ENCODE peak calls at places on chromosomes 3 and 15, in six cellular contexts. H is kidney, G is D721Med, S is fibroblast of the aortic adventitia, K is GM12865, J is cardiac fibroblast. I is an unnamed sample.

GRCh38 chr3:169901453-169901852 is 9.9 kb upstream of the SAMD7 start:
- DNase-seq in H (no peak), G (no peak), S (no peak), K (no peak), J (no peak), I (no peak)

GRCh38 chr3:138186803-138187295 is 252 bp upstream of the ARMC8 start:
- DNase-seq in H (peak), G (no peak), S (no peak), K (peak), J (peak), I (no peak)

GRCh38 chr15:45183001-45183400 is 4.8 kb downstream of the SHF start:
- DNase-seq in H (no peak), G (no peak), S (no peak), K (no peak), J (no peak), I (no peak)

GRCh38 chr3:189554868-189555557 is 76.2 kb upstream of the TP63 start:
- DNase-seq in H (no peak), G (no peak), S (no peak), K (no peak), J (no peak), I (no peak)

GRCh38 chr3:15427182-15427880 is at the start of the genes EAF1 and METTL6:
- DNase-seq in H (peak), G (peak), S (peak), K (peak), J (peak), I (peak)

GRCh38 chr15:59191855-59192237 is 14.8 kb upstream of the LDHAL6B start:
- DNase-seq in H (no peak), G (no peak), S (peak), K (no peak), J (peak), I (peak)

GRCh38 chr3:20324664-20325478 is 138.9 kb upstream of the SGO1 start:
- DNase-seq in H (no peak), G (no peak), S (peak), K (peak), J (peak), I (no peak)

GRCh38 chr15:66830358-66830757 is 128.3 kb downstream of the SMAD6 start:
- DNase-seq in H (no peak), G (no peak), S (peak), K (no peak), J (peak), I (peak)

GRCh38 chr3:48437812-48438211 is 2.1 kb downstream of the CCDC51 start:
- DNase-seq in H (peak), G (no peak), S (no peak), K (no peak), J (no peak), I (no peak)

GRCh38 chr3:57281710-57282109 is 10.8 kb downstream of the ASB14 start:
- DNase-seq in H (no peak), G (no peak), S (peak), K (no peak), J (no peak), I (no peak)

GRCh38 chr15:48778338-48778730 is 32.5 kb downstream of the CEP152 start:
- DNase-seq in H (peak), G (no peak), S (peak), K (no peak), J (no peak), I (no peak)

GRCh38 chr3:31197941-31198340 is 303.5 kb upstream of the GADL1 start:
- DNase-seq in H (no peak), G (no peak), S (peak), K (no peak), J (no peak), I (no peak)

GRCh38 chr3:123096701-123097100 is 29.9 kb downstream of the PDIA5 start:
- DNase-seq in H (peak), G (no peak), S (peak), K (no peak), J (peak), I (peak)

GRCh38 chr15:97881568-97881967 is 78.9 kb upstream of the ARRDC4 start:
- DNase-seq in H (no peak), G (no peak), S (no peak), K (no peak), J (no peak), I (no peak)

GRCh38 chr3:78820497-78820896 is 947.3 kb downstream of the ROBO1 start:
- DNase-seq in H (no peak), G (no peak), S (no peak), K (no peak), J (peak), I (no peak)

GRCh38 chr15:29125382-29126207 is 144.0 kb downstream of the NSMCE3 start:
- DNase-seq in H (peak), G (no peak), S (no peak), K (no peak), J (no peak), I (no peak)

GRCh38 chr3:190517696-190518095 is 3.8 kb downstream of the IL1RAP start:
- DNase-seq in H (no peak), G (no peak), S (peak), K (no peak), J (peak), I (peak)

GRCh38 chr3:15779111-15779510 is 18.7 kb downstream of the ANKRD28 start:
- DNase-seq in H (no peak), G (no peak), S (no peak), K (no peak), J (no peak), I (no peak)

GRCh38 chr15:83062768-83063180 is 4.3 kb downstream of the BTBD1 start:
- DNase-seq in H (no peak), G (no peak), S (no peak), K (peak), J (no peak), I (no peak)

GRCh38 chr3:76403556-76403955 is 618.2 kb upstream of the ZNF717 start:
- DNase-seq in H (no peak), G (no peak), S (no peak), K (no peak), J (no peak), I (peak)

GRCh38 chr3:110697961-110698360 is 373.7 kb upstream of the NECTIN3 start:
- DNase-seq in H (no peak), G (no peak), S (peak), K (no peak), J (peak), I (peak)

GRCh38 chr15:61103026-61103425 is 126.1 kb downstream of the RORA start:
- DNase-seq in H (no peak), G (no peak), S (no peak), K (no peak), J (no peak), I (no peak)

GRCh38 chr3:81572201-81572756 is 189.2 kb downstream of the GBE1 start:
- DNase-seq in H (no peak), G (no peak), S (no peak), K (no peak), J (no peak), I (no peak)

GRCh38 chr3:134426660-134427181 is 52.5 kb upstream of the AMOTL2 start:
- DNase-seq in H (no peak), G (no peak), S (peak), K (no peak), J (peak), I (peak)

GRCh38 chr3:192875971-192876565 is 41.6 kb downstream of the MB21D2 start:
- DNase-seq in H (no peak), G (no peak), S (peak), K (no peak), J (no peak), I (peak)

GRCh38 chr3:38018296-38019266 is 10.9 kb downstream of the PLCD1 start:
- DNase-seq in H (peak), G (no peak), S (no peak), K (no peak), J (no peak), I (no peak)

GRCh38 chr3:156685198-156685597 is 10.8 kb downstream of the TIPARP start:
- DNase-seq in H (no peak), G (no peak), S (peak), K (peak), J (peak), I (peak)

GRCh38 chr3:89139901-89140300 is 32.5 kb downstream of the EPHA3 start:
- DNase-seq in H (no peak), G (no peak), S (no peak), K (no peak), J (no peak), I (no peak)

GRCh38 chr3:31522152-31522551 is 10.6 kb upstream of the STT3B start:
- DNase-seq in H (no peak), G (no peak), S (no peak), K (peak), J (no peak), I (no peak)

GRCh38 chr3:189117087-189117486 is 54.7 kb upstream of the TPRG1 start:
- DNase-seq in H (no peak), G (no peak), S (no peak), K (no peak), J (no peak), I (no peak)

GRCh38 chr3:101484805-101485620 is 28.0 kb downstream of the SENP7 start:
- DNase-seq in H (no peak), G (no peak), S (peak), K (no peak), J (peak), I (peak)

GRCh38 chr3:44893097-44893496 is 18.7 kb downstream of the TGM4 start:
- DNase-seq in H (no peak), G (no peak), S (peak), K (no peak), J (peak), I (peak)

GRCh38 chr3:111106993-111107392 is 35.4 kb downstream of the NECTIN3 start:
- DNase-seq in H (no peak), G (no peak), S (no peak), K (no peak), J (no peak), I (peak)

GRCh38 chr15:100690786-100691160 is 88.4 kb downstream of the ASB7 start:
- DNase-seq in H (no peak), G (no peak), S (no peak), K (no peak), J (no peak), I (no peak)

GRCh38 chr3:124576565-124577493 is 153.4 kb upstream of the UMPS start:
- DNase-seq in H (no peak), G (no peak), S (no peak), K (peak), J (no peak), I (no peak)
- TF ChIP-seq CTCF in H (no peak), G (no peak), S (no peak), K (peak), J (no peak), I (no peak)

GRCh38 chr3:52076900-52077299 is 20.5 kb upstream of the DUSP7 start:
- DNase-seq in H (no peak), G (no peak), S (no peak), K (no peak), J (no peak), I (no peak)

GRCh38 chr3:52079958-52080357 is 23.6 kb upstream of the DUSP7 start:
- DNase-seq in H (peak), G (no peak), S (no peak), K (no peak), J (no peak), I (no peak)

GRCh38 chr3:52077900-52078299 is 21.5 kb upstream of the DUSP7 start:
- DNase-seq in H (no peak), G (no peak), S (no peak), K (no peak), J (no peak), I (no peak)

GRCh38 chr3:52078781-52079560 is 22.6 kb upstream of the DUSP7 start:
- DNase-seq in H (peak), G (no peak), S (no peak), K (no peak), J (no peak), I (no peak)

DNA sequence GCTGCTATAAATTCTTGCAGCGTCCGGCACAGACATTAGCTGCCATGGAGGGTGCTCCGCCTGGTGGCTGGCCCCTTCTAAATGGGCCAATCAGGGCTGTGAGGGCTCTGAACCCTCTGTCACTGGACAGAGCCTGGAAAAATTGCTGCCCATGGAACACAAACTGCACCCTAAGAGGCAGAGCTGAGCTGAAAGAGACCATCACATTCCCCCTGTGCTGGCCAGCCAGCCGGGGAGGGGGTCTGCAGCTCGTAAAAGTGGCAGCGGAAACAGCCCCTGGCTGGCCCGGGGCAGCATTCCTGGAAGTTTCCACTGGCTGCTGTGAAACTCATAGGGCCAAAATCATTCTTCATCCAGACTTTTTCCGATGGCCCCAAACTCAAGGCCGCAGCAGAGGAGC is 21.0 kb upstream of the DUSP7 start:
- DNase-seq in H (no peak), G (no peak), S (no peak), K (no peak), J (no peak), I (no peak)
- TF ChIP-seq CTCF in H (no peak), G (no peak), S (peak), K (no peak), J (no peak), I (peak)

GRCh38 chr15:23069496-23070166 is 30.3 kb upstream of the TUBGCP5 start:
- DNase-seq in H (no peak), G (no peak), S (no peak), K (no peak), J (no peak), I (no peak)
- TF ChIP-seq CTCF in H (no peak), G (no peak), S (peak), K (no peak), J (no peak), I (peak)

DNA sequence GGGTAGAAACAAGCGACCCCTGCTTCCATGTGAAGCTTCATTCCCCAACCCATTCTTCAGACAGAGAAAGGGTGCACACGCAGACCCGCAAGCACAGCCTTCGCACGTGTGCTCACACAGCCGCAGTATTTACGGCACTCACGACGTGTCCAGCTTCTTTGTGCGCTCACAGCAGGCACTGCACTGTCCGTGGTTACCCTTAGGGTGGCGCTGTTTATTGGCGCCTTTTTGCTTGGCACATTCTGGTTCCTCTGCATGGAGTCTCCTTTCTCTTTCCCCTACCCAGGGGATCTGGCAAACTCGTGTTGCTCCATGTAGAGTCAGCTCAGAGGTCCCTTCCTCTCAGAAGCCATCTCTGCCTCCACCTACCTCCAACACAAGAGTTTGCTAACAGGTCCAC is 115.1 kb downstream of the SLCO3A1 start:
- DNase-seq in H (no peak), G (no peak), S (no peak), K (no peak), J (no peak), I (no peak)
- TF ChIP-seq CTCF in H (no peak), G (no peak), S (peak), K (no peak), J (no peak), I (no peak)

GRCh38 chr3:16927485-16927884 is 42.7 kb downstream of the PLCL2 start:
- DNase-seq in H (no peak), G (no peak), S (no peak), K (peak), J (no peak), I (no peak)
- TF ChIP-seq CTCF in H (no peak), G (peak), S (no peak), K (peak), J (no peak), I (no peak)

DNA sequence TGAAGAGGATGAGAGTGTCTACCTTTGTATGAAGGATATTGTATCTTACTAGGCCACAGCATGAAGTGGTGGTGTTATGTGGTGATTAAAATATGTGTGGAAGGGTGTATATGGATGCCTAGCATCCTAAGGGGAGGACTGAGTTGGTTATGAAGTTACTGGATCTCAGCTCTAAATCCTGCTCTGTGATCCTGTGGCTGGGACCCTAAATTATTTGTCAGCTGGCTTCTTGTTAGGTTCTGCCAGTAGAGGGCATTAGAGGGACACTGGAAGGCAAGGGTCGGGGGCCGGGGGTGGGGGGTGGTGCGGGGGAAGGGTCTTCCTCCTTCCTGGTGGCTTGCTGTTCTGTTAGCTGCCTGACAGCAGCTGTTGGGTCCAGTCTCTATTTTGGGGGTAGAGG is 34.9 kb downstream of the MORF4L1 start:
- DNase-seq in H (no peak), G (no peak), S (no peak), K (no peak), J (no peak), I (peak)
- TF ChIP-seq CTCF in H (no peak), G (peak), S (peak), K (peak), J (peak), I (peak)

GRCh38 chr3:154552338-154552737 is 122.3 kb upstream of the GPR149 start:
- DNase-seq in H (no peak), G (no peak), S (no peak), K (peak), J (no peak), I (no peak)
- TF ChIP-seq CTCF in H (no peak), G (peak), S (no peak), K (no peak), J (no peak), I (no peak)

I was measured in fibroblast of villous mesenchyme.